ENCODE peak calls at places on chromosomes 16 and 17, in eight cellular contexts. H is suprapubic skin; W is WERI-Rb-1; Q is hepatic stellate cell; S is nucleus accumbens; L is SW480; Z is amniotic stem cell; O is activated CD4-positive, alpha-beta T cell treated with anti-CD3 and anti-CD28 coated beads for 24 hours. U is an unnamed sample.

GRCh38 chr17:71363661-71364060 is 757.2 kb upstream of the SOX9 start:
- DNase-seq in O (no peak), W (no peak), L (no peak), H (no peak), Q (no peak), Z (no peak), S (no peak), U (no peak)

GRCh38 chr16:86732621-86733297 is 154.4 kb downstream of the FOXL1 start:
- DNase-seq in S (peak), Q (no peak), H (no peak), O (no peak), L (no peak), Z (no peak), W (no peak), U (no peak)

GRCh38 chr17:8137645-8138342 is 13.9 kb upstream of the HES7 start:
- DNase-seq in S (no peak), O (no peak), W (no peak), L (no peak), Q (no peak), H (peak), Z (no peak), U (no peak)

GRCh38 chr17:38729886-38730525 is at the start of gene CISD3:
- DNase-seq in W (peak), Z (peak), O (peak), Q (peak), H (peak), L (peak), S (peak), U (peak)

GRCh38 chr17:59030811-59031210 is 75.9 kb downstream of the TRIM37 start:
- DNase-seq in L (no peak), W (no peak), Q (no peak), Z (no peak), S (no peak), O (no peak), H (no peak), U (no peak)

GRCh38 chr16:69839798-69840409 is 77.8 kb downstream of the WWP2 start:
- DNase-seq in Z (no peak), H (no peak), W (no peak), Q (no peak), S (peak), L (no peak), O (no peak), U (peak)

GRCh38 chr17:40510328-40510648 is 8.9 kb upstream of the TNS4 start:
- DNase-seq in W (peak), Q (no peak), O (no peak), S (no peak), Z (no peak), H (peak), L (peak), U (no peak)

GRCh38 chr16:74775255-74775654 is 635 bp upstream of the FA2H start:
- DNase-seq in Z (no peak), S (no peak), L (peak), Q (no peak), W (no peak), O (no peak), H (no peak), U (no peak)

GRCh38 chr16:70778901-70779309 is 22.1 kb downstream of the VAC14 start:
- DNase-seq in H (peak), O (no peak), L (peak), Q (peak), S (peak), Z (peak), W (no peak), U (no peak)

GRCh38 chr17:45247429-45248131 is 14.3 kb downstream of the SPATA32 start:
- DNase-seq in S (peak), W (peak), H (peak), L (peak), Q (peak), Z (peak), O (peak), U (peak)

GRCh38 chr17:5618511-5618910 is 34.2 kb upstream of the NLRP1 start:
- DNase-seq in W (no peak), H (no peak), Z (no peak), S (no peak), O (no peak), Q (no peak), L (no peak), U (no peak)

GRCh38 chr16:83068686-83069085 is 441.9 kb downstream of the CDH13 start:
- DNase-seq in Z (no peak), O (no peak), S (no peak), L (peak), Q (peak), W (no peak), H (no peak), U (no peak)

GRCh38 chr17:64334851-64335250 is 55.8 kb downstream of the PECAM1 start:
- DNase-seq in O (no peak), L (no peak), S (no peak), Z (no peak), W (no peak), H (no peak), Q (no peak), U (no peak)

GRCh38 chr16:3074860-3075545 is 9.6 kb downstream of the IL32 start:
- DNase-seq in L (no peak), W (no peak), Q (no peak), S (no peak), H (no peak), Z (no peak), O (peak), U (no peak)

GRCh38 chr17:63993368-63993990 is 4.7 kb upstream of the PRR29 start:
- DNase-seq in W (no peak), L (no peak), S (no peak), Z (no peak), H (peak), O (no peak), Q (no peak), U (no peak)

GRCh38 chr17:21289902-21290571 is 5.5 kb downstream of the MAP2K3 start:
- DNase-seq in L (no peak), S (no peak), O (no peak), H (no peak), W (no peak), Q (no peak), Z (no peak), U (no peak)

GRCh38 chr16:62213763-62214162 is 177.5 kb upstream of the CDH8 start:
- DNase-seq in O (no peak), Z (no peak), S (no peak), H (no peak), W (peak), Q (no peak), L (no peak), U (no peak)

GRCh38 chr17:39576187-39576586 is 31.5 kb downstream of the NEUROD2 start:
- DNase-seq in W (no peak), H (no peak), O (no peak), S (peak), Q (no peak), Z (no peak), L (no peak), U (no peak)

GRCh38 chr16:51708861-51709260 is 557.8 kb upstream of the SALL1 start:
- DNase-seq in Z (no peak), L (no peak), Q (no peak), H (no peak), W (no peak), O (no peak), S (no peak), U (no peak)

GRCh38 chr16:24139282-24139681 is 116.9 kb upstream of the CACNG3 start:
- DNase-seq in L (peak), S (no peak), H (no peak), Z (no peak), Q (no peak), W (no peak), O (no peak), U (no peak)

GRCh38 chr16:27169511-27170071 is 33.7 kb upstream of the KDM8 start:
- DNase-seq in Q (peak), H (no peak), S (no peak), L (peak), W (no peak), Z (no peak), O (peak), U (no peak)

GRCh38 chr17:72104164-72104862 is 16.5 kb upstream of the SOX9 start:
- DNase-seq in Q (no peak), Z (no peak), H (no peak), W (no peak), L (no peak), O (no peak), S (peak), U (peak)

GRCh38 chr17:69978056-69978646 is 96.9 kb upstream of the KCNJ16 start:
- DNase-seq in Z (no peak), S (no peak), Q (no peak), O (no peak), H (no peak), L (no peak), W (no peak), U (no peak)

GRCh38 chr16:57131351-57131970 is 39.1 kb downstream of the CPNE2 start:
- DNase-seq in W (no peak), Q (no peak), S (peak), H (no peak), Z (no peak), O (no peak), L (no peak), U (peak)

GRCh38 chr17:8966926-8967325 is 1.4 kb upstream of the PIK3R5 start:
- DNase-seq in O (no peak), H (no peak), S (no peak), Q (no peak), W (no peak), Z (no peak), L (no peak), U (no peak)

GRCh38 chr16:82782715-82783251 is 156.0 kb downstream of the CDH13 start:
- DNase-seq in L (peak), H (peak), Q (no peak), Z (no peak), S (no peak), W (no peak), O (no peak), U (no peak)

GRCh38 chr17:40129498-40129897 is 7.7 kb downstream of the MSL1 start:
- DNase-seq in H (no peak), L (no peak), O (no peak), Q (no peak), Z (no peak), W (no peak), S (no peak), U (no peak)

GRCh38 chr17:42136654-42137051 is 14.0 kb downstream of the HSPB9 start:
- DNase-seq in H (no peak), S (no peak), Z (no peak), Q (no peak), W (no peak), L (no peak), O (no peak), U (no peak)

GRCh38 chr17:16906670-16907069 is 65.2 kb downstream of the TNFRSF13B start:
- DNase-seq in W (no peak), L (no peak), Z (no peak), O (no peak), S (no peak), H (no peak), Q (no peak), U (no peak)

GRCh38 chr16:8753411-8754054 is 43.9 kb downstream of the TMEM186 start:
- DNase-seq in H (peak), Q (no peak), L (no peak), S (no peak), O (no peak), W (no peak), Z (no peak), U (no peak)